ENCODE peak calls at places on chromosomes 11 and 22, in five cellular contexts. M is iPS-NIHi11; I is stimulated activated CD8-positive, alpha-beta memory T cell treated with anti-CD3 and anti-CD28 coated beads, Interleukin-4, amount 100 ng/mL, for 24 hours; G is NCI-H345; Q is EH. U is an unnamed sample.

GRCh38 chr11:16984229-16984628 is 30.0 kb downstream of the PLEKHA7 start:
- DNase-seq in M (no peak), I (no peak), G (no peak), Q (no peak), U (no peak)

GRCh38 chr22:48531108-48531507 is 1296.6 kb downstream of the BRD1 start:
- DNase-seq in M (no peak), I (no peak), G (no peak), Q (no peak), U (no peak)

GRCh38 chr11:79019277-79019676 is 421.6 kb downstream of the TENM4 start:
- DNase-seq in M (no peak), I (no peak), G (no peak), Q (no peak), U (no peak)

GRCh38 chr22:49973018-49973965 is 12.7 kb downstream of the PIM3 start:
- DNase-seq in M (no peak), I (no peak), G (no peak), Q (no peak), U (no peak)

GRCh38 chr22:25704701-25705100 is 37.3 kb upstream of the MYO18B start:
- DNase-seq in M (no peak), I (no peak), G (no peak), Q (no peak), U (no peak)

GRCh38 chr11:118618115-118618990 is 10.9 kb downstream of the PHLDB1 start:
- DNase-seq in M (no peak), I (no peak), G (no peak), Q (peak), U (no peak)

GRCh38 chr11:11841121-11841604 is 609 bp upstream of the USP47 start:
- DNase-seq in M (no peak), I (peak), G (peak), Q (peak), U (no peak)

GRCh38 chr11:118907051-118907748 is 18.5 kb downstream of the BCL9L start:
- DNase-seq in M (peak), I (peak), G (peak), Q (peak), U (no peak)

GRCh38 chr11:124274000-124274399 is 17.8 kb downstream of the OR8G5 start:
- DNase-seq in M (no peak), I (no peak), G (no peak), Q (no peak), U (no peak)

U was measured in NCI-H510A.